ENCODE peak calls at places on chromosomes 1 and 21, in five cellular contexts. One of them, this sample, is unnamed.

GRCh38 chr1:202625416-202626360 is 84.6 kb downstream of the SYT2 start:
- DNase-seq in IMR-90: peak
- DNase-seq in tibial nerve: peak
- DNase-seq in adrenal gland: peak
- DNase-seq in A549: peak
- DNase-seq in this sample: peak

GRCh38 chr1:31199301-31199790 is 40.3 kb downstream of the NKAIN1 start:
- DNase-seq in IMR-90: no peak
- DNase-seq in tibial nerve: no peak
- DNase-seq in adrenal gland: no peak
- DNase-seq in A549: no peak
- DNase-seq in this sample: no peak

GRCh38 chr1:220426989-220427388 is 100.9 kb upstream of the MARK1 start:
- DNase-seq in IMR-90: no peak
- DNase-seq in tibial nerve: no peak
- DNase-seq in adrenal gland: peak
- DNase-seq in A549: no peak
- DNase-seq in this sample: no peak

GRCh38 chr1:92754000-92754787 is 30.7 kb downstream of the EVI5 start:
- DNase-seq in IMR-90: peak
- DNase-seq in tibial nerve: no peak
- DNase-seq in adrenal gland: no peak
- DNase-seq in A549: no peak
- DNase-seq in this sample: no peak

GRCh38 chr1:36457691-36458090 is 6.5 kb downstream of the MRPS15 start:
- DNase-seq in IMR-90: no peak
- DNase-seq in tibial nerve: no peak
- DNase-seq in adrenal gland: no peak
- DNase-seq in A549: no peak
- DNase-seq in this sample: no peak

GRCh38 chr1:205354259-205354904 is 2.3 kb downstream of the KLHDC8A start:
- DNase-seq in IMR-90: peak
- DNase-seq in tibial nerve: peak
- DNase-seq in adrenal gland: peak
- DNase-seq in A549: peak
- DNase-seq in this sample: peak

GRCh38 chr21:28280611-28281010 is 712.1 kb downstream of the LTN1 start:
- DNase-seq in IMR-90: no peak
- DNase-seq in tibial nerve: no peak
- DNase-seq in adrenal gland: no peak
- DNase-seq in A549: no peak
- DNase-seq in this sample: no peak

GRCh38 chr1:170731566-170732261 is 67.8 kb downstream of the PRRX1 start:
- DNase-seq in IMR-90: no peak
- DNase-seq in tibial nerve: no peak
- DNase-seq in adrenal gland: no peak
- DNase-seq in A549: no peak
- DNase-seq in this sample: no peak

GRCh38 chr1:2214541-2215241 is 13.4 kb upstream of the SKI start:
- DNase-seq in IMR-90: no peak
- DNase-seq in tibial nerve: no peak
- DNase-seq in adrenal gland: peak
- DNase-seq in A549: no peak
- DNase-seq in this sample: no peak

GRCh38 chr1:209875510-209875909 is 47.7 kb downstream of the UTP25 start:
- DNase-seq in IMR-90: peak
- DNase-seq in tibial nerve: no peak
- DNase-seq in adrenal gland: peak
- DNase-seq in A549: peak
- DNase-seq in this sample: peak

GRCh38 chr1:41023279-41023990 is 1.9 kb upstream of the SLFNL1 start:
- DNase-seq in IMR-90: no peak
- DNase-seq in tibial nerve: no peak
- DNase-seq in adrenal gland: no peak
- DNase-seq in A549: no peak
- DNase-seq in this sample: no peak

GRCh38 chr1:223712856-223713494 is 636 bp downstream of the CAPN2 start:
- DNase-seq in IMR-90: no peak
- DNase-seq in tibial nerve: peak
- DNase-seq in adrenal gland: no peak
- DNase-seq in A549: no peak
- DNase-seq in this sample: no peak

GRCh38 chr1:68973459-68974244 is 476.8 kb upstream of the DEPDC1 start:
- DNase-seq in IMR-90: peak
- DNase-seq in tibial nerve: no peak
- DNase-seq in adrenal gland: no peak
- DNase-seq in A549: no peak
- DNase-seq in this sample: peak

GRCh38 chr1:169059391-169059790 is 47.1 kb upstream of the ATP1B1 start:
- DNase-seq in IMR-90: no peak
- DNase-seq in tibial nerve: no peak
- DNase-seq in adrenal gland: no peak
- DNase-seq in A549: no peak
- DNase-seq in this sample: no peak

GRCh38 chr1:243286409-243287127 is 30.7 kb downstream of the SDCCAG8 start:
- DNase-seq in IMR-90: peak
- DNase-seq in tibial nerve: no peak
- DNase-seq in adrenal gland: no peak
- DNase-seq in A549: no peak
- DNase-seq in this sample: no peak

GRCh38 chr1:53549781-53550180 is 90.6 kb downstream of the DMRTB1 start:
- DNase-seq in IMR-90: no peak
- DNase-seq in tibial nerve: no peak
- DNase-seq in adrenal gland: no peak
- DNase-seq in A549: no peak
- DNase-seq in this sample: no peak

GRCh38 chr1:33347650-33347992 is 26.7 kb upstream of the A3GALT2 start:
- DNase-seq in IMR-90: peak
- DNase-seq in tibial nerve: no peak
- DNase-seq in adrenal gland: peak
- DNase-seq in A549: peak
- DNase-seq in this sample: peak

GRCh38 chr1:34597877-34598514 is 156.9 kb upstream of the GJB5 start:
- DNase-seq in IMR-90: peak
- DNase-seq in tibial nerve: peak
- DNase-seq in adrenal gland: peak
- DNase-seq in A549: peak
- DNase-seq in this sample: peak

GRCh38 chr21:27759091-27759659 is 792.3 kb upstream of the ADAMTS5 start:
- DNase-seq in IMR-90: no peak
- DNase-seq in tibial nerve: no peak
- DNase-seq in adrenal gland: no peak
- DNase-seq in A549: no peak
- DNase-seq in this sample: no peak

GRCh38 chr1:74775735-74776134 is 42.8 kb downstream of the TYW3 start:
- DNase-seq in IMR-90: no peak
- DNase-seq in tibial nerve: no peak
- DNase-seq in adrenal gland: no peak
- DNase-seq in A549: no peak
- DNase-seq in this sample: no peak

GRCh38 chr1:87155180-87155579 is 173.5 kb upstream of the LMO4 start:
- DNase-seq in IMR-90: no peak
- DNase-seq in tibial nerve: no peak
- DNase-seq in adrenal gland: no peak
- DNase-seq in A549: no peak
- DNase-seq in this sample: no peak

GRCh38 chr1:25795955-25796806 is 3.8 kb upstream of the SELENON start:
- DNase-seq in IMR-90: no peak
- DNase-seq in tibial nerve: no peak
- DNase-seq in adrenal gland: no peak
- DNase-seq in A549: no peak
- DNase-seq in this sample: no peak

GRCh38 chr21:34952701-34953100 is 96.4 kb downstream of the RUNX1 start:
- DNase-seq in IMR-90: no peak
- DNase-seq in tibial nerve: no peak
- DNase-seq in adrenal gland: no peak
- DNase-seq in A549: no peak
- DNase-seq in this sample: no peak
- TF ChIP-seq POLR2A in IMR-90: no peak
- TF ChIP-seq POLR2A in tibial nerve: no peak
- TF ChIP-seq POLR2A in adrenal gland: no peak
- TF ChIP-seq POLR2A in A549: no peak
- TF ChIP-seq POLR2A in this sample: no peak

GRCh38 chr1:109089242-109090015 is 1.1 kb upstream of the TMEM167B start:
- DNase-seq in IMR-90: peak
- DNase-seq in tibial nerve: no peak
- DNase-seq in adrenal gland: peak
- DNase-seq in A549: peak
- DNase-seq in this sample: peak

GRCh38 chr1:109094377-109094803 is 3.8 kb downstream of the TMEM167B start:
- DNase-seq in IMR-90: peak
- DNase-seq in tibial nerve: no peak
- DNase-seq in adrenal gland: no peak
- DNase-seq in A549: no peak
- DNase-seq in this sample: no peak

GRCh38 chr1:109096110-109096509 is 5.5 kb downstream of the TMEM167B start:
- DNase-seq in IMR-90: no peak
- DNase-seq in tibial nerve: no peak
- DNase-seq in adrenal gland: no peak
- DNase-seq in A549: no peak
- DNase-seq in this sample: no peak

GRCh38 chr1:109091196-109092193 is 931 bp downstream of the TMEM167B start:
- DNase-seq in IMR-90: peak
- DNase-seq in tibial nerve: no peak
- DNase-seq in adrenal gland: no peak
- DNase-seq in A549: peak
- DNase-seq in this sample: peak

GRCh38 chr1:109090415-109091195 is at the start of gene TMEM167B:
- DNase-seq in IMR-90: peak
- DNase-seq in tibial nerve: peak
- DNase-seq in adrenal gland: peak
- DNase-seq in A549: peak
- DNase-seq in this sample: peak
- TF ChIP-seq POLR2A in IMR-90: peak
- TF ChIP-seq POLR2A in tibial nerve: peak
- TF ChIP-seq POLR2A in adrenal gland: peak
- TF ChIP-seq POLR2A in A549: peak
- TF ChIP-seq POLR2A in this sample: peak

GRCh38 chr1:233491953-233492627 is 121.8 kb upstream of the KCNK1 start:
- DNase-seq in IMR-90: no peak
- DNase-seq in tibial nerve: no peak
- DNase-seq in adrenal gland: no peak
- DNase-seq in A549: no peak
- DNase-seq in this sample: no peak

GRCh38 chr1:233500111-233500510 is 113.8 kb upstream of the KCNK1 start:
- DNase-seq in IMR-90: no peak
- DNase-seq in tibial nerve: no peak
- DNase-seq in adrenal gland: no peak
- DNase-seq in A549: no peak
- DNase-seq in this sample: no peak

GRCh38 chr1:233496940-233497456 is 116.9 kb upstream of the KCNK1 start:
- DNase-seq in IMR-90: no peak
- DNase-seq in tibial nerve: no peak
- DNase-seq in adrenal gland: no peak
- DNase-seq in A549: no peak
- DNase-seq in this sample: no peak
- TF ChIP-seq POLR2A in IMR-90: no peak
- TF ChIP-seq POLR2A in tibial nerve: no peak
- TF ChIP-seq POLR2A in adrenal gland: no peak
- TF ChIP-seq POLR2A in A549: no peak
- TF ChIP-seq POLR2A in this sample: no peak

DNA sequence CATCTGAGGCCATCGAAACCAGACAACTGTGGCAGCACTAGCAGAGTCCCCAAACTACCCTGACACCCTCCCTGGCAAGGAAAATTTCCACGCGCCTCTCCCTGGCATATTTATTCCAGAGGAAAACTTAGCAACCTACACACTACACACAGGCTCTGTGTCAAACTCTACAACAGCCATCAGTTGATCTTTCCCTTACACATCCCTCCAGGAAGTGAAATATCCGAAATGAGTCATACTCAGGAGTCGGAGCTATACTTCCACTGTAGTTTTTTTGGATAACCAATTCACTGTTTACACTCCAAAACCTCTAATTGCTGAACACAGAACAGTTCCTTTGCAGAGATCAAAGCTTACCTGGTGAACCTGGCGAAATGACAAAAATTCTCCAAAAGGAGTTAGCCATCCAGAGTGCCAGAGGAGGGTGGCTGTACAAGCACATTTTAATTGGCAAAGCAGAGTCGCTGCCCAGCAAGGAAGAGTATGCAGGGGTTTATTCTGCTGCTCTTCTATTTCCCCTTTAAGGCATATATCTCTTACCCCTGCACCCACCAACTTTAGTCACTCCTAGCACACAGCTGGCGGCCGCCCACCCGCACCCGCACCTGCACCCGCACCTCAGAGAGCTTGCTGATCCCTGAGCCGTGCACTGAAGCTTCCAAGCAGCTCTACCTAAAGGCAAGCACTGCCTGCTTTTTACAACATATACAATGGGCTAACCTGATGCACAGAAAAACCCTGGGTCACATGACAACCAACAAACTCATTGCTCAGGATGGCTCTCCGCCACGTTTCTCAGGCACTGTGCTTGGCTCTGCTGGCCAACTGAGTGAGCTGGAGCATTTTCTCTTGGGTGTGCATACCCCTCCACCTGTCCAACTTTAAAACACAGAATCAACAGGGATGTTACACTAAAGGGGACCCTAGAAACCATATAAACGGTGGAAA is 54.9 kb downstream of the CAPZB start:
- DNase-seq in IMR-90: peak
- DNase-seq in tibial nerve: no peak
- DNase-seq in adrenal gland: no peak
- DNase-seq in A549: peak
- DNase-seq in this sample: no peak
- TF ChIP-seq POLR2A in IMR-90: no peak
- TF ChIP-seq POLR2A in tibial nerve: no peak
- TF ChIP-seq POLR2A in adrenal gland: no peak
- TF ChIP-seq POLR2A in A549: no peak
- TF ChIP-seq POLR2A in this sample: no peak

GRCh38 chr1:159598196-159598595 is 10.6 kb downstream of the APCS start:
- DNase-seq in IMR-90: peak
- DNase-seq in tibial nerve: no peak
- DNase-seq in adrenal gland: no peak
- DNase-seq in A549: peak
- DNase-seq in this sample: no peak
- TF ChIP-seq POLR2A in IMR-90: no peak
- TF ChIP-seq POLR2A in tibial nerve: no peak
- TF ChIP-seq POLR2A in adrenal gland: no peak
- TF ChIP-seq POLR2A in A549: no peak
- TF ChIP-seq POLR2A in this sample: no peak

This sample was measured in erythroblast.